ENCODE peak calls at places on chromosomes 2 and 18, in seven cellular contexts. One of them, this sample, is unnamed.

GRCh38 chr2:207394812-207395534 is 134.8 kb upstream of the CREB1 start:
- DNase-seq in Panc1: peak; percentile 91
- DNase-seq in sigmoid colon: no peak
- DNase-seq in spleen: no peak
- DNase-seq in HCT116: peak; percentile 97
- DNase-seq in stomach: no peak
- DNase-seq in HL-60: no peak
- DNase-seq in this sample: no peak

GRCh38 chr2:113834057-113834720 is 55.7 kb upstream of the ACTR3 start:
- DNase-seq in HL-60: no peak
- DNase-seq in stomach: no peak
- DNase-seq in HCT116: no peak
- DNase-seq in spleen: no peak
- DNase-seq in sigmoid colon: no peak
- DNase-seq in Panc1: no peak
- DNase-seq in this sample: no peak

GRCh38 chr2:239870863-239871262 is 154.3 kb downstream of the NDUFA10 start:
- DNase-seq in stomach: no peak
- DNase-seq in HCT116: no peak
- DNase-seq in HL-60: no peak
- DNase-seq in Panc1: no peak
- DNase-seq in sigmoid colon: no peak
- DNase-seq in spleen: no peak
- DNase-seq in this sample: no peak

GRCh38 chr2:109341363-109341762 is 212.4 kb downstream of the SH3RF3 start:
- DNase-seq in sigmoid colon: no peak
- DNase-seq in stomach: no peak
- DNase-seq in HL-60: no peak
- DNase-seq in Panc1: no peak
- DNase-seq in spleen: no peak
- DNase-seq in HCT116: no peak
- DNase-seq in this sample: no peak

GRCh38 chr2:215693269-215693998 is 257.6 kb upstream of the FN1 start:
- DNase-seq in stomach: no peak
- DNase-seq in spleen: no peak
- DNase-seq in sigmoid colon: no peak
- DNase-seq in Panc1: no peak
- DNase-seq in HCT116: no peak
- DNase-seq in HL-60: no peak
- DNase-seq in this sample: no peak

GRCh38 chr2:239640676-239641580 is 240.1 kb upstream of the HDAC4 start:
- DNase-seq in sigmoid colon: no peak
- DNase-seq in HCT116: no peak
- DNase-seq in spleen: no peak
- DNase-seq in stomach: no peak
- DNase-seq in Panc1: no peak
- DNase-seq in HL-60: no peak
- DNase-seq in this sample: no peak

GRCh38 chr2:32355976-32356734 is 668 bp upstream of the BIRC6 start:
- DNase-seq in HCT116: no peak
- DNase-seq in stomach: no peak
- DNase-seq in spleen: no peak
- DNase-seq in sigmoid colon: no peak
- DNase-seq in Panc1: peak; percentile 35
- DNase-seq in HL-60: no peak
- DNase-seq in this sample: no peak

GRCh38 chr2:111176388-111176787 is 55.7 kb downstream of the BCL2L11 start:
- DNase-seq in spleen: peak; percentile 41
- DNase-seq in Panc1: no peak
- DNase-seq in stomach: peak; percentile 68
- DNase-seq in HL-60: no peak
- DNase-seq in HCT116: no peak
- DNase-seq in sigmoid colon: no peak
- DNase-seq in this sample: no peak

GRCh38 chr2:165408191-165408590 is 61.3 kb upstream of the CSRNP3 start:
- DNase-seq in Panc1: no peak
- DNase-seq in spleen: no peak
- DNase-seq in stomach: no peak
- DNase-seq in HCT116: no peak
- DNase-seq in sigmoid colon: peak; percentile 63
- DNase-seq in HL-60: no peak
- DNase-seq in this sample: no peak

GRCh38 chr2:42138163-42139016 is 30.8 kb upstream of the EML4 start:
- DNase-seq in spleen: no peak
- DNase-seq in Panc1: no peak
- DNase-seq in HL-60: no peak
- DNase-seq in sigmoid colon: no peak
- DNase-seq in HCT116: no peak
- DNase-seq in stomach: peak; percentile 57
- DNase-seq in this sample: peak; percentile 97

GRCh38 chr2:31378389-31378788 is 36.2 kb downstream of the XDH start:
- DNase-seq in HL-60: no peak
- DNase-seq in HCT116: no peak
- DNase-seq in stomach: no peak
- DNase-seq in Panc1: no peak
- DNase-seq in sigmoid colon: no peak
- DNase-seq in spleen: no peak
- DNase-seq in this sample: no peak

GRCh38 chr2:54522624-54523281 is 66.6 kb downstream of the SPTBN1 start:
- DNase-seq in spleen: peak; percentile 80
- DNase-seq in HCT116: peak; percentile 60
- DNase-seq in stomach: peak; percentile 59
- DNase-seq in sigmoid colon: no peak
- DNase-seq in HL-60: peak; percentile 61
- DNase-seq in Panc1: no peak
- DNase-seq in this sample: no peak

GRCh38 chr2:20468549-20469500 is 22.0 kb downstream of the RHOB start:
- DNase-seq in Panc1: no peak
- DNase-seq in sigmoid colon: peak; percentile 47
- DNase-seq in spleen: peak; percentile 23
- DNase-seq in HL-60: no peak
- DNase-seq in HCT116: no peak
- DNase-seq in stomach: peak; percentile 34
- DNase-seq in this sample: no peak

GRCh38 chr18:3604626-3605408 is 154.8 kb downstream of the TGIF1 start:
- DNase-seq in stomach: no peak
- DNase-seq in HCT116: no peak
- DNase-seq in Panc1: peak; percentile 81
- DNase-seq in spleen: peak; percentile 35
- DNase-seq in sigmoid colon: peak; percentile 63
- DNase-seq in HL-60: peak; percentile 91
- DNase-seq in this sample: no peak

GRCh38 chr2:171627412-171627811 is 59.9 kb upstream of the DYNC1I2 start:
- DNase-seq in spleen: no peak
- DNase-seq in HL-60: no peak
- DNase-seq in Panc1: no peak
- DNase-seq in sigmoid colon: no peak
- DNase-seq in HCT116: no peak
- DNase-seq in stomach: no peak
- DNase-seq in this sample: no peak

GRCh38 chr18:41771971-41772370 is 183.1 kb upstream of the PIK3C3 start:
- DNase-seq in Panc1: no peak
- DNase-seq in stomach: no peak
- DNase-seq in sigmoid colon: no peak
- DNase-seq in HL-60: no peak
- DNase-seq in spleen: no peak
- DNase-seq in HCT116: no peak
- DNase-seq in this sample: no peak

GRCh38 chr2:119712571-119712970 is 33.6 kb downstream of the TMEM177 start:
- DNase-seq in spleen: no peak
- DNase-seq in HL-60: no peak
- DNase-seq in Panc1: no peak
- DNase-seq in HCT116: no peak
- DNase-seq in sigmoid colon: no peak
- DNase-seq in stomach: no peak
- DNase-seq in this sample: no peak

GRCh38 chr2:109242654-109243331 is 113.8 kb downstream of the SH3RF3 start:
- DNase-seq in spleen: no peak
- DNase-seq in HCT116: no peak
- DNase-seq in Panc1: no peak
- DNase-seq in HL-60: no peak
- DNase-seq in sigmoid colon: peak; percentile 87
- DNase-seq in stomach: no peak
- DNase-seq in this sample: no peak

GRCh38 chr2:144049137-144049536 is 470.8 kb downstream of the ZEB2 start:
- DNase-seq in HCT116: no peak
- DNase-seq in sigmoid colon: no peak
- DNase-seq in stomach: no peak
- DNase-seq in spleen: no peak
- DNase-seq in Panc1: no peak
- DNase-seq in HL-60: no peak
- DNase-seq in this sample: no peak

GRCh38 chr2:178234648-178235047 is 40.3 kb downstream of the OSBPL6 start:
- DNase-seq in stomach: no peak
- DNase-seq in spleen: no peak
- DNase-seq in Panc1: no peak
- DNase-seq in HL-60: no peak
- DNase-seq in HCT116: no peak
- DNase-seq in sigmoid colon: no peak
- DNase-seq in this sample: no peak

GRCh38 chr2:218899147-218899546 is 18.5 kb downstream of the WNT10A start:
- DNase-seq in HCT116: no peak
- DNase-seq in HL-60: no peak
- DNase-seq in sigmoid colon: no peak
- DNase-seq in Panc1: no peak
- DNase-seq in spleen: no peak
- DNase-seq in stomach: no peak
- DNase-seq in this sample: no peak

DNA sequence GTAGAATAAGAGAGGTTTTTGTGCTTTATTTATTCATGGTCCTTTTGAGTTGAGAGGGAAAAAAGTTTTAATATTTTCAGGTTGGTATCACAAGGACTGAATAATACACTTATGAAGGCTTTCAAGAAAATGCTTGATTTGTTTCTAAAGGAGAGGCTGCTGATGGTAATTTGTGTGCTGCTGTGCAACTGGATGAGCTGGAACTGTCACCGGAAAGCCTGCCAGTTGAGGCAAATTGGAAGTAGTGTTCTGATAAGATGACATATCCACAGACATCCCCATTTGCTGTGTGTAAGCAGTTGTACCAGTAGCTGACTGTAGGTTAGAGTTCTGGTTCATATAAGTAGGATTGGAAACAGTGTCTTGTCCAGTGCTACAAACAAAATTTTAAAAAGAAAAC is 21.6 kb upstream of the CACNB4 start:
- DNase-seq in sigmoid colon: no peak
- DNase-seq in stomach: no peak
- DNase-seq in HCT116: no peak
- DNase-seq in HL-60: no peak
- DNase-seq in Panc1: no peak
- DNase-seq in spleen: no peak
- DNase-seq in this sample: no peak
- TF ChIP-seq POLR2AphosphoS5 in sigmoid colon: no peak
- TF ChIP-seq POLR2AphosphoS5 in stomach: no peak
- TF ChIP-seq POLR2AphosphoS5 in HCT116: no peak
- TF ChIP-seq POLR2AphosphoS5 in HL-60: no peak
- TF ChIP-seq POLR2AphosphoS5 in Panc1: no peak
- TF ChIP-seq POLR2AphosphoS5 in spleen: no peak
- TF ChIP-seq POLR2AphosphoS5 in this sample: no peak

DNA sequence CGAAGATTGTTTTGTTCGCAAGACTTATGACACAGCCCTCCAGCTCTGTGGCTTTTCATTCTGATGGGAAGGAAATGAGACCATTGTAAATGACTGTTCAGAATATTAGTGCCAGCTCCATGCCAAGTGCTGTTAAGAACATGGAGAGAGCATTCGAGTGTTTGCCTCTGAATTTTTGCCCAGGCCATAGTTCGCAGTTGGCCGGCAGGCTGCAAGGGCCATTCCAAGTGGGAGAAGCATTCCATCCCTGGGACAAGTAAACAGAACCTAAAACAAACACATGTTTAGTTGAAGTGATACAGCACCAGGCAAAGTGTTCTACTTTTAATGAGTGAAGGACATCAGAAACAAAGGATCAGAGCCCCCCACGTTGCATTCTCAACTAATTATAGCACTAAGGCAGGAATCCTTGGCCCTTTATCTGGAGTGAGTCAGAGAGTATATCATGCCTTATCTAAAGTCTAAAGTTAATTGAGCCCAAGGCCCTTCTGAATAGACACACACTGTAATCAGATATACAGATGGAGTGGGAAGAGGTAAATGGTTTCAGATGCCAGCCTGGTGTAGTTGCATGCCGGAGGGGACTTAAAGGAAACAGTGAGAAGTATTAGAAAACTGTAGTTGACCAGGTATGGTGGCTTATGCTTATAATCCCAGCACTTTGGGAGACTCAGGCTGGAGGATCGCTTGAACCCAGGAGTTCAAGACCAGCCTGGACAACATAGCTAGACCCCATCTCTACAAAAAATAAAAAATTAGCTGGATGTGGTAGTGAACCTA is 53.3 kb downstream of the NEDD4L start:
- DNase-seq in HL-60: no peak
- DNase-seq in spleen: no peak
- DNase-seq in Panc1: no peak
- DNase-seq in stomach: peak; percentile 51
- DNase-seq in sigmoid colon: no peak
- DNase-seq in HCT116: no peak
- DNase-seq in this sample: no peak
- TF ChIP-seq POLR2AphosphoS5 in HL-60: no peak
- TF ChIP-seq POLR2AphosphoS5 in spleen: no peak
- TF ChIP-seq POLR2AphosphoS5 in Panc1: no peak
- TF ChIP-seq POLR2AphosphoS5 in stomach: no peak
- TF ChIP-seq POLR2AphosphoS5 in sigmoid colon: no peak
- TF ChIP-seq POLR2AphosphoS5 in HCT116: no peak
- TF ChIP-seq POLR2AphosphoS5 in this sample: no peak

DNA sequence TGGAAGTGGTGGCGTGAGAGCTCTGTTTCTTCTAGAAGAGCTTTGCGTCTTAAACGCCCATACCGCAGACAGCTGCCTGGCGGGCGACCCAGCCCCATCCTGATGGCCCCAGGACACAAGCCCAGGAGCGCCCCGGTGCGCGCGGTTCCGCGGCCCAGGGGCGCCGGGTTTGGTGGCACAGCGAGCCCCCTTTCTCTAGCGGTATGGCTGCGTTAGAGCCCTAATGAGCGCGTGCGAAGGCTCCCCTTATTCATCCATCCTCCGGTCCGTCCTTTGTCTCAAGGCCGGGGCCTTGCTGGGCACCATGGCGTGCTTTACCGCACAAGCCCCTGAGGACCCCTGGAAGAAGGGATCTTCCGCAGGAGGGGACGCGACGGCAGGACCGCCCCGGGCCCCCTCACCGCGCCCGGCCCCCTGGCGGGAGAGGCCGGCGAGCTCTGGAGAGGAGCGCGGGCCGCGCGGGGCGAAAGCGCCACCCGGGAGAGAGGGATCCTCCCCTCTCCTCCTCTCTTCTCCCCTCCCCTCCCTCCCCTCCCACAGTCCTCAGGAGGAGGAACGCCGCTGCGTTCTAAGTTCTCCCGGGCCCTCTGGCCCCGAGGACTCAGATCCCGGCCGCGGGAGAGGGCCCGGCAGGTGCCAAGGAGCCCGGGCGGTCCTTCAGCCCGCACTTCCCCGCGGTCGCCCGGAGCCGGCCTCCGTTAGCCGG is 626 bp upstream of the SLC1A4 start:
- DNase-seq in stomach: peak; percentile 69
- DNase-seq in Panc1: no peak
- DNase-seq in spleen: peak; percentile 85
- DNase-seq in sigmoid colon: peak; percentile 88
- DNase-seq in HL-60: peak; percentile 77
- DNase-seq in HCT116: peak; percentile 19
- DNase-seq in this sample: no peak
- TF ChIP-seq POLR2AphosphoS5 in stomach: no peak
- TF ChIP-seq POLR2AphosphoS5 in Panc1: no peak
- TF ChIP-seq POLR2AphosphoS5 in spleen: peak; percentile 67
- TF ChIP-seq POLR2AphosphoS5 in sigmoid colon: peak; percentile 36
- TF ChIP-seq POLR2AphosphoS5 in HL-60: peak; percentile 79
- TF ChIP-seq POLR2AphosphoS5 in HCT116: no peak
- TF ChIP-seq POLR2AphosphoS5 in this sample: no peak

GRCh38 chr2:121771976-121772742 is 16.7 kb downstream of the TSN start:
- DNase-seq in HL-60: no peak
- DNase-seq in HCT116: no peak
- DNase-seq in stomach: no peak
- DNase-seq in Panc1: no peak
- DNase-seq in spleen: no peak
- DNase-seq in sigmoid colon: no peak
- DNase-seq in this sample: no peak
- TF ChIP-seq POLR2AphosphoS5 in HL-60: no peak
- TF ChIP-seq POLR2AphosphoS5 in HCT116: no peak
- TF ChIP-seq POLR2AphosphoS5 in stomach: no peak
- TF ChIP-seq POLR2AphosphoS5 in Panc1: no peak
- TF ChIP-seq POLR2AphosphoS5 in spleen: no peak
- TF ChIP-seq POLR2AphosphoS5 in sigmoid colon: no peak
- TF ChIP-seq POLR2AphosphoS5 in this sample: no peak